ENCODE peak calls at places on chromosome 14, in six cellular contexts. One of them, this sample, is unnamed.

GRCh38 chr14:22002860-22003284 is 329.3 kb upstream of the OR4E1 start:
- DNase-seq in foreskin fibroblast: no peak
- DNase-seq in tibial nerve: no peak
- DNase-seq in upper lobe of right lung: no peak
- DNase-seq in fibroblast of the aortic adventitia: no peak
- DNase-seq in K562: peak
- DNase-seq in this sample: no peak

GRCh38 chr14:23381871-23382270 is 5.0 kb downstream of the CMTM5 start:
- DNase-seq in foreskin fibroblast: no peak
- DNase-seq in tibial nerve: no peak
- DNase-seq in upper lobe of right lung: no peak
- DNase-seq in fibroblast of the aortic adventitia: no peak
- DNase-seq in K562: no peak
- DNase-seq in this sample: no peak

GRCh38 chr14:105483300-105484068 is 3.2 kb upstream of the CRIP1 start:
- DNase-seq in K562: no peak
- DNase-seq in foreskin fibroblast: no peak
- DNase-seq in tibial nerve: no peak
- DNase-seq in fibroblast of the aortic adventitia: no peak
- DNase-seq in upper lobe of right lung: no peak
- DNase-seq in this sample: no peak

GRCh38 chr14:36245223-36245622 is 68.7 kb upstream of the PTCSC3 start:
- DNase-seq in fibroblast of the aortic adventitia: no peak
- DNase-seq in upper lobe of right lung: no peak
- DNase-seq in K562: no peak
- DNase-seq in foreskin fibroblast: no peak
- DNase-seq in tibial nerve: no peak
- DNase-seq in this sample: no peak

GRCh38 chr14:91344107-91344506 is 73.5 kb downstream of the CCDC88C start:
- DNase-seq in fibroblast of the aortic adventitia: no peak
- DNase-seq in foreskin fibroblast: no peak
- DNase-seq in tibial nerve: no peak
- DNase-seq in K562: no peak
- DNase-seq in upper lobe of right lung: no peak
- DNase-seq in this sample: no peak

GRCh38 chr14:97251423-97252155 is 454.4 kb downstream of the VRK1 start:
- DNase-seq in fibroblast of the aortic adventitia: no peak
- DNase-seq in foreskin fibroblast: no peak
- DNase-seq in tibial nerve: no peak
- DNase-seq in upper lobe of right lung: no peak
- DNase-seq in K562: no peak
- DNase-seq in this sample: no peak

GRCh38 chr14:83372271-83372670 is 1838.6 kb upstream of the SEL1L start:
- DNase-seq in K562: no peak
- DNase-seq in tibial nerve: no peak
- DNase-seq in upper lobe of right lung: no peak
- DNase-seq in foreskin fibroblast: no peak
- DNase-seq in fibroblast of the aortic adventitia: no peak
- DNase-seq in this sample: no peak

GRCh38 chr14:55351111-55351510 is 60.5 kb downstream of the ATG14 start:
- DNase-seq in fibroblast of the aortic adventitia: no peak
- DNase-seq in foreskin fibroblast: no peak
- DNase-seq in K562: no peak
- DNase-seq in tibial nerve: no peak
- DNase-seq in upper lobe of right lung: no peak
- DNase-seq in this sample: peak

GRCh38 chr14:54935958-54936357 is 33.3 kb upstream of the GCH1 start:
- DNase-seq in tibial nerve: no peak
- DNase-seq in foreskin fibroblast: peak
- DNase-seq in K562: no peak
- DNase-seq in upper lobe of right lung: no peak
- DNase-seq in fibroblast of the aortic adventitia: peak
- DNase-seq in this sample: no peak

GRCh38 chr14:20679907-20680306 is 4.5 kb upstream of the RNASE4 start:
- DNase-seq in upper lobe of right lung: no peak
- DNase-seq in K562: peak
- DNase-seq in tibial nerve: no peak
- DNase-seq in foreskin fibroblast: peak
- DNase-seq in fibroblast of the aortic adventitia: peak
- DNase-seq in this sample: no peak

GRCh38 chr14:102826751-102827675 is 49.8 kb downstream of the TRAF3 start:
- DNase-seq in fibroblast of the aortic adventitia: no peak
- DNase-seq in tibial nerve: no peak
- DNase-seq in K562: no peak
- DNase-seq in upper lobe of right lung: no peak
- DNase-seq in foreskin fibroblast: no peak
- DNase-seq in this sample: no peak

GRCh38 chr14:102823546-102823945 is 46.3 kb downstream of the TRAF3 start:
- DNase-seq in tibial nerve: no peak
- DNase-seq in fibroblast of the aortic adventitia: no peak
- DNase-seq in upper lobe of right lung: no peak
- DNase-seq in K562: no peak
- DNase-seq in foreskin fibroblast: no peak
- DNase-seq in this sample: no peak

GRCh38 chr14:102825307-102826095 is 48.3 kb downstream of the TRAF3 start:
- DNase-seq in upper lobe of right lung: no peak
- DNase-seq in K562: no peak
- DNase-seq in tibial nerve: no peak
- DNase-seq in foreskin fibroblast: no peak
- DNase-seq in fibroblast of the aortic adventitia: no peak
- DNase-seq in this sample: no peak

GRCh38 chr14:102826161-102826560 is 48.9 kb downstream of the TRAF3 start:
- DNase-seq in fibroblast of the aortic adventitia: no peak
- DNase-seq in foreskin fibroblast: no peak
- DNase-seq in K562: no peak
- DNase-seq in tibial nerve: no peak
- DNase-seq in upper lobe of right lung: no peak
- DNase-seq in this sample: no peak

DNA sequence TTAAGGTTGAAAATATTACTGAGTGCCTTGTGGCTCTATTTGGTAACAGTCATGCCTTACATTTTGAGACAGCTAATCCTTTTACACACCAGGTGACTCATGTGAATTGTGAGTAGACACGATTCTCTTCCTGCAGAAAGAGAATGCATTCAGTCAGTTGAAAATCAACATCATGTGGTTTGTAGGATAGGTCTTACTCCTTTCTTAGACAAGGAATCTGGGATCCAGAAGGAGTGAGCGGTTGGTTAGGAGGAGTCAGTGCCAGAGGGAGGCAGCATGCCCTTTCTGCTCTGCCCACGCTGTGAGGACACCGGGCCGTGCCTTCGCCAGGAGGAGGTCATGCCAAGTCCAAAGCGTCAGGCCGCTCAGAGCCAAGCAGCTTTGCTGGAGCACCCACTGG is 47.6 kb downstream of the TRAF3 start:
- DNase-seq in K562: no peak
- DNase-seq in fibroblast of the aortic adventitia: peak
- DNase-seq in upper lobe of right lung: no peak
- DNase-seq in tibial nerve: no peak
- DNase-seq in foreskin fibroblast: peak
- DNase-seq in this sample: no peak
- TF ChIP-seq CTCF in K562: no peak
- TF ChIP-seq CTCF in fibroblast of the aortic adventitia: no peak
- TF ChIP-seq CTCF in upper lobe of right lung: no peak
- TF ChIP-seq CTCF in tibial nerve: no peak
- TF ChIP-seq CTCF in foreskin fibroblast: no peak
- TF ChIP-seq CTCF in this sample: no peak

GRCh38 chr14:93543766-93544165 is 113.0 kb downstream of the UNC79 start:
- DNase-seq in fibroblast of the aortic adventitia: peak
- DNase-seq in K562: no peak
- DNase-seq in upper lobe of right lung: no peak
- DNase-seq in tibial nerve: no peak
- DNase-seq in foreskin fibroblast: peak
- DNase-seq in this sample: no peak
- TF ChIP-seq CTCF in fibroblast of the aortic adventitia: peak
- TF ChIP-seq CTCF in K562: no peak
- TF ChIP-seq CTCF in upper lobe of right lung: peak
- TF ChIP-seq CTCF in tibial nerve: peak
- TF ChIP-seq CTCF in foreskin fibroblast: peak
- TF ChIP-seq CTCF in this sample: peak

DNA sequence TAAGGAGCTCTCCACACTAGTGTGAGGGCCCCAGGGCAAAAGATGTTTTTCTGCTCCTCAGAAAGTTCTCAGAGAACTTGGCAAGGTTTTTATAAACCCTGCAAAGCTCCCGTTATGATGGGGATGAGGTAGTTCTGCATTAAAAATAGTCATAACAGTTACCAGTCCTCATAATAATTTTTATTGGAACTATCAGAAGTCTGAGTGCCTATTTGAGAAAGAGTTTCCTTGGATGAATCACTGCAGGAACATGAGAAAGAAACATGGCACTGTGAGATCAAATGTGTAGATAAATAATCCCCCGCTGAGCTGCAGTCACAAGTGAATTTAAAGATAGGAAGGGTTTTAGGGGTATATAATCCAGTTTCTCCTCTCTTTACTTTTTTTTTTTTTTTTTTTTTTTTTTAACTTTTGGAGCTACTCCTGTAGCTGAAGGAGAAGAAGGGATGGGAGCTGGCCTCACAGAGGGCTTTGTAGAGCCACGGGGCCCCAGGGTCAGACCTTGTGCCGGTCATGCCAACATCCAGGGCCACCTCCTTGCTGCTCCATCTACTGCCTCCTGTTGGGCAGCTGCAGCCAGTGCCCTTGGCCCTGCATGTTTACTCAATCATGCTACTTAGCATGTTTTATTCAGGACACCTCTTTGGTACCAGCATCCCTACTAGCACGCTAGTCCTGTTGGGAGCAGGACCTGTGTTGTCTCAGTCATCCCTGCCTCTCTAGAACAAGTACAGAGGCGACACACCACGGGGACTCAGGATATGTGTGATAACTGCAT is 39.5 kb downstream of the EVL start:
- DNase-seq in tibial nerve: no peak
- DNase-seq in foreskin fibroblast: peak
- DNase-seq in K562: no peak
- DNase-seq in fibroblast of the aortic adventitia: peak
- DNase-seq in upper lobe of right lung: no peak
- DNase-seq in this sample: no peak
- TF ChIP-seq CTCF in tibial nerve: no peak
- TF ChIP-seq CTCF in foreskin fibroblast: peak
- TF ChIP-seq CTCF in K562: peak
- TF ChIP-seq CTCF in fibroblast of the aortic adventitia: no peak
- TF ChIP-seq CTCF in upper lobe of right lung: no peak
- TF ChIP-seq CTCF in this sample: peak

DNA sequence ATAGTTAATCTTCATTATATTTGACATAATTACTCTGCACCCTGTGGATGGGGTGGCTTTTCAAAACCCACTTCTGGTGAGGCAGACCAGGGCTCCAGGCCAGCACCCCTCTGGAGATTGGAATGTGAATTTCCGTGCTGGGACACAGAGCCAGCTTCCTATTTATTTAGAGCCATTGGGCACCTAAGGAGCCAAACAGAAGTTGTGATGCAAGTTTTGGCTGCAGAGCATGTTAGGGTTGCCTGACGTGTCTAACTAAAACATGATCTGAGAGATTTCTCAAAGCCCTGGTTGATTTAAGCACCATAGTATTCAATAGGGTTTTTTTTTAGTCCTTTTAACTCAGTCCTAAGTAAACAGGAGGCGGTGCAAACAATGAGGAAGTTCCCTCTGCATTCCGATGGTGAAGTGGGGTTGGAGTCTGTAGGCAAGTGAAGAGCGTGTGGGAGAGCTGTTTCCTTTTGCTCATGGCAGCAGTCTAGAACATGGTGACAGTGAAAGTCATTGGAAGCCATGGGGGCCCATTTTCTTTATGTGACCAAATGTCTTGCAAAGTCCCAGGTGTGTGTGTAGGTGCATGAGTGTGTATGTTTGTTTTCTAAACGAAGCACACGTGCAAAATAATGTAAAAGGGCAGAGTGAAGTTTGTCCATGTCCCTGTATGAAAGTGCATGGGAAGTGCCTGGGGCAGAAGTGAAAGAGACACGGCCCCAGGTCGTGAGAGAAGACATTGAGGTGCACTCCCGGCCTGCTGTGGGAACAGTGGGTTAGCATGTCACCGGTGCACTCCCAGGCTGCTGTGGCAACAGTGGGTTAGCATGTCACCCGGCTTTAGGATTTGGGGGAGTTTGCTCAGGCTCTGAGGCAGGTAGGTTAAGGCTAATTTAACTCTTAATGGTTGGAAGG is 117.7 kb downstream of the PRKCH start:
- DNase-seq in fibroblast of the aortic adventitia: peak
- DNase-seq in foreskin fibroblast: peak
- DNase-seq in K562: no peak
- DNase-seq in upper lobe of right lung: peak
- DNase-seq in tibial nerve: peak
- DNase-seq in this sample: no peak
- TF ChIP-seq CTCF in fibroblast of the aortic adventitia: no peak
- TF ChIP-seq CTCF in foreskin fibroblast: no peak
- TF ChIP-seq CTCF in K562: no peak
- TF ChIP-seq CTCF in upper lobe of right lung: no peak
- TF ChIP-seq CTCF in tibial nerve: no peak
- TF ChIP-seq CTCF in this sample: no peak

GRCh38 chr14:98946995-98947394 is 325.0 kb downstream of the BCL11B start:
- DNase-seq in upper lobe of right lung: no peak
- DNase-seq in tibial nerve: peak
- DNase-seq in foreskin fibroblast: no peak
- DNase-seq in K562: no peak
- DNase-seq in fibroblast of the aortic adventitia: no peak
- DNase-seq in this sample: no peak
- TF ChIP-seq CTCF in upper lobe of right lung: no peak
- TF ChIP-seq CTCF in tibial nerve: no peak
- TF ChIP-seq CTCF in foreskin fibroblast: no peak
- TF ChIP-seq CTCF in K562: no peak
- TF ChIP-seq CTCF in fibroblast of the aortic adventitia: no peak
- TF ChIP-seq CTCF in this sample: no peak

This sample was measured in osteocyte.